ENCODE peak calls at places on chromosomes 5 and 9, in eight cellular contexts. F is M059J, J is choroid plexus epithelial cell, K is HT-29, P is pancreas, B is AG10803, W is progenitor cell of endocrine pancreas, G is heart right ventricle. R is an unnamed sample.
A peak's percentile ranks its signal among the peaks of the same experiment; 100 is the strongest.

GRCh38 chr5:657570-657969 is 35.6 kb downstream of the TPPP start:
- DNase-seq in B (peak; percentile 25), P (no peak), J (peak; percentile 97), W (no peak), F (peak; percentile 83), G (no peak), K (no peak), R (no peak)

GRCh38 chr9:127805620-127806019 is 2.9 kb downstream of the FPGS start:
- DNase-seq in B (no peak), G (no peak), P (no peak), W (no peak), F (no peak), K (no peak), J (peak; percentile 49), R (peak; percentile 71)

GRCh38 chr5:171291371-171291770 is 17.7 kb upstream of the TLX3 start:
- DNase-seq in K (no peak), F (no peak), G (no peak), W (no peak), B (no peak), P (no peak), J (no peak), R (no peak)

GRCh38 chr5:37533851-37534250 is 154.7 kb downstream of the WDR70 start:
- DNase-seq in B (peak; percentile 43), K (no peak), F (peak; percentile 39), W (no peak), J (peak; percentile 63), P (no peak), G (no peak), R (no peak)

GRCh38 chr9:37464006-37464405 is 1.2 kb downstream of the ZBTB5 start:
- DNase-seq in F (no peak), J (no peak), W (no peak), P (no peak), B (no peak), G (no peak), K (no peak), R (no peak)

GRCh38 chr5:176532795-176533194 is 4.4 kb downstream of the RNF44 start:
- DNase-seq in W (no peak), P (no peak), F (no peak), G (no peak), J (no peak), B (no peak), K (no peak), R (no peak)

GRCh38 chr5:133253076-133253475 is 201.3 kb downstream of the HSPA4 start:
- DNase-seq in J (no peak), B (no peak), P (no peak), W (no peak), G (no peak), F (no peak), K (no peak), R (no peak)

GRCh38 chr5:175572922-175573321 is 84.9 kb upstream of the HRH2 start:
- DNase-seq in F (peak; percentile 74), B (no peak), J (peak; percentile 69), P (no peak), W (no peak), K (no peak), G (peak; percentile 62), R (no peak)

GRCh38 chr5:94021246-94021645 is 279.8 kb upstream of the POU5F2 start:
- DNase-seq in G (no peak), F (peak; percentile 94), B (peak; percentile 66), J (peak; percentile 50), W (no peak), K (peak; percentile 93), P (peak; percentile 50), R (no peak)

GRCh38 chr5:65767565-65767964 is 45.6 kb downstream of the NLN start:
- DNase-seq in J (no peak), G (no peak), W (no peak), F (no peak), P (no peak), B (no peak), K (no peak), R (no peak)

GRCh38 chr9:124854822-124855221 is 1.6 kb downstream of the WDR38 start:
- DNase-seq in B (no peak), G (no peak), F (no peak), P (no peak), W (no peak), K (no peak), J (no peak), R (no peak)

GRCh38 chr5:83496626-83497025 is 25.1 kb downstream of the VCAN start:
- DNase-seq in J (no peak), G (no peak), F (peak; percentile 38), W (no peak), K (no peak), B (no peak), P (no peak), R (no peak)

GRCh38 chr5:26690511-26690910 is 347.9 kb downstream of the CDH9 start:
- DNase-seq in K (no peak), B (no peak), F (no peak), W (no peak), J (no peak), P (no peak), G (no peak), R (no peak)

R was measured in activated CD8-positive, alpha-beta T cell treated with anti-CD3 and anti-CD28 coated beads for 36 hours.